ENCODE peak calls at places on chromosomes 3 and 15, in six cellular contexts. One of them, this sample, is unnamed. For H3K4me1, the result is how much of the 10 kb centered on the place peaks cover.

GRCh38 chr15:71687902-71688508 is 122.3 kb upstream of the NR2E3 start:
- DNase-seq in colonic mucosa: no peak
- DNase-seq in GM23248: peak
- DNase-seq in upper lobe of right lung: no peak
- DNase-seq in naive thymus-derived CD4-positive, alpha-beta T cell: no peak
- DNase-seq in lower lobe of right lung: no peak
- DNase-seq in this sample: no peak

GRCh38 chr15:44735482-44736260 is 657 bp upstream of the TRIM69 start:
- DNase-seq in colonic mucosa: peak
- DNase-seq in GM23248: peak
- DNase-seq in upper lobe of right lung: no peak
- DNase-seq in naive thymus-derived CD4-positive, alpha-beta T cell: no peak
- DNase-seq in lower lobe of right lung: no peak
- DNase-seq in this sample: no peak

GRCh38 chr3:159378391-159378790 is 576.5 kb downstream of the MFSD1 start:
- DNase-seq in colonic mucosa: no peak
- DNase-seq in GM23248: no peak
- DNase-seq in upper lobe of right lung: no peak
- DNase-seq in naive thymus-derived CD4-positive, alpha-beta T cell: no peak
- DNase-seq in lower lobe of right lung: no peak
- DNase-seq in this sample: no peak

GRCh38 chr15:67240235-67241131 is 14.0 kb downstream of the AAGAB start:
- DNase-seq in colonic mucosa: no peak
- DNase-seq in GM23248: peak
- DNase-seq in upper lobe of right lung: no peak
- DNase-seq in naive thymus-derived CD4-positive, alpha-beta T cell: no peak
- DNase-seq in lower lobe of right lung: no peak
- DNase-seq in this sample: no peak

GRCh38 chr3:145191543-145191942 is 969.4 kb downstream of the PLOD2 start:
- DNase-seq in colonic mucosa: no peak
- DNase-seq in GM23248: no peak
- DNase-seq in upper lobe of right lung: no peak
- DNase-seq in naive thymus-derived CD4-positive, alpha-beta T cell: no peak
- DNase-seq in lower lobe of right lung: no peak
- DNase-seq in this sample: no peak

GRCh38 chr3:71579934-71580318 is 3.6 kb downstream of the FOXP1 start:
- DNase-seq in colonic mucosa: peak
- DNase-seq in GM23248: peak
- DNase-seq in upper lobe of right lung: no peak
- DNase-seq in naive thymus-derived CD4-positive, alpha-beta T cell: no peak
- DNase-seq in lower lobe of right lung: no peak
- DNase-seq in this sample: no peak

GRCh38 chr3:149377408-149378111 is at the start of gene TM4SF1:
- DNase-seq in colonic mucosa: peak
- DNase-seq in GM23248: peak
- DNase-seq in upper lobe of right lung: peak
- DNase-seq in naive thymus-derived CD4-positive, alpha-beta T cell: no peak
- DNase-seq in lower lobe of right lung: peak
- DNase-seq in this sample: peak

GRCh38 chr3:169354774-169355501 is 308.6 kb downstream of the MECOM start:
- DNase-seq in colonic mucosa: no peak
- DNase-seq in GM23248: no peak
- DNase-seq in upper lobe of right lung: no peak
- DNase-seq in naive thymus-derived CD4-positive, alpha-beta T cell: no peak
- DNase-seq in lower lobe of right lung: no peak
- DNase-seq in this sample: no peak

GRCh38 chr15:81781316-81781868 is 264.4 kb downstream of the MEX3B start:
- DNase-seq in colonic mucosa: no peak
- DNase-seq in GM23248: no peak
- DNase-seq in upper lobe of right lung: no peak
- DNase-seq in naive thymus-derived CD4-positive, alpha-beta T cell: no peak
- DNase-seq in lower lobe of right lung: no peak
- DNase-seq in this sample: no peak

GRCh38 chr3:125109541-125109925 is 53.7 kb upstream of the HEG1 start:
- DNase-seq in colonic mucosa: no peak
- DNase-seq in GM23248: no peak
- DNase-seq in upper lobe of right lung: no peak
- DNase-seq in naive thymus-derived CD4-positive, alpha-beta T cell: no peak
- DNase-seq in lower lobe of right lung: no peak
- DNase-seq in this sample: no peak

GRCh38 chr3:143567823-143568222 is 280.4 kb downstream of the SLC9A9 start:
- DNase-seq in colonic mucosa: no peak
- DNase-seq in GM23248: no peak
- DNase-seq in upper lobe of right lung: no peak
- DNase-seq in naive thymus-derived CD4-positive, alpha-beta T cell: no peak
- DNase-seq in lower lobe of right lung: no peak
- DNase-seq in this sample: no peak

GRCh38 chr3:181302960-181303359 is 313.4 kb upstream of the DNAJC19 start:
- DNase-seq in colonic mucosa: no peak
- DNase-seq in GM23248: no peak
- DNase-seq in upper lobe of right lung: no peak
- DNase-seq in naive thymus-derived CD4-positive, alpha-beta T cell: no peak
- DNase-seq in lower lobe of right lung: no peak
- DNase-seq in this sample: no peak

GRCh38 chr3:32934150-32934742 is 17.2 kb upstream of the CCR4 start:
- DNase-seq in colonic mucosa: peak
- DNase-seq in GM23248: peak
- DNase-seq in upper lobe of right lung: peak
- DNase-seq in naive thymus-derived CD4-positive, alpha-beta T cell: no peak
- DNase-seq in lower lobe of right lung: no peak
- DNase-seq in this sample: no peak

GRCh38 chr15:90103669-90104329 is 1.5 kb upstream of the IDH2 start:
- DNase-seq in colonic mucosa: peak
- DNase-seq in GM23248: no peak
- DNase-seq in upper lobe of right lung: no peak
- DNase-seq in naive thymus-derived CD4-positive, alpha-beta T cell: no peak
- DNase-seq in lower lobe of right lung: no peak
- DNase-seq in this sample: no peak

GRCh38 chr3:119937229-119937628 is 155.3 kb downstream of the NR1I2 start:
- DNase-seq in colonic mucosa: no peak
- DNase-seq in GM23248: no peak
- DNase-seq in upper lobe of right lung: no peak
- DNase-seq in naive thymus-derived CD4-positive, alpha-beta T cell: no peak
- DNase-seq in lower lobe of right lung: no peak
- DNase-seq in this sample: no peak

GRCh38 chr3:42752961-42753360 is 20.1 kb downstream of the CCDC13 start:
- DNase-seq in colonic mucosa: no peak
- DNase-seq in GM23248: no peak
- DNase-seq in upper lobe of right lung: no peak
- DNase-seq in naive thymus-derived CD4-positive, alpha-beta T cell: no peak
- DNase-seq in lower lobe of right lung: no peak
- DNase-seq in this sample: no peak

DNA sequence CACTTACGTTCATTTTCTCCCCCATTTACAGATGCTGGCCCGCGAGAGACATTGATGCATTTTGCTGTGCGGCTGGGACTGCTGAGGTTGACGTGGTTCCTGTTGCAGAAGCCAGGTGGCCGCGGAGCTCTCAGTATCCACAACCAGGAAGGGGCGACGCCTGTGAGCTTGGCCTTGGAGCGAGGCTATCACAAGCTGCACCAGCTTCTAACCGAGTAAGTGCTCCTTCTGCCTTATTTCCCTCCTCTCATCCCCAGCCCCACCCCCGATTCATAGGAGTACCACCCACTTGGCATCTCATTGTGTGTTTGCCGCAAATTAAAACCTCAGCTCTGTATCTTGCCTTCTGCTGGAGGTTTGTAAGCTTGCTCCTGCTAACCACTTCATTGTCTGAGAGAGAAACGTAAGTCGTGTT is 163.3 kb downstream of the AKAP13 start:
- DNase-seq in colonic mucosa: peak
- DNase-seq in GM23248: no peak
- DNase-seq in upper lobe of right lung: peak
- DNase-seq in naive thymus-derived CD4-positive, alpha-beta T cell: peak
- DNase-seq in lower lobe of right lung: peak
- DNase-seq in this sample: no peak
- H3K4me1 ChIP-seq in colonic mucosa: under half
- H3K4me1 ChIP-seq in GM23248: under half
- H3K4me1 ChIP-seq in upper lobe of right lung: half or more
- H3K4me1 ChIP-seq in naive thymus-derived CD4-positive, alpha-beta T cell: under half
- H3K4me1 ChIP-seq in lower lobe of right lung: half or more
- H3K4me1 ChIP-seq in this sample: under half

GRCh38 chr15:85011210-85011571 is 29.5 kb downstream of the PDE8A start:
- DNase-seq in colonic mucosa: no peak
- DNase-seq in GM23248: no peak
- DNase-seq in upper lobe of right lung: no peak
- DNase-seq in naive thymus-derived CD4-positive, alpha-beta T cell: no peak
- DNase-seq in lower lobe of right lung: no peak
- DNase-seq in this sample: no peak
- H3K4me3 ChIP-seq in colonic mucosa: no peak
- H3K4me3 ChIP-seq in GM23248: no peak
- H3K4me3 ChIP-seq in upper lobe of right lung: no peak
- H3K4me3 ChIP-seq in naive thymus-derived CD4-positive, alpha-beta T cell: no peak
- H3K4me3 ChIP-seq in lower lobe of right lung: no peak
- H3K4me3 ChIP-seq in this sample: no peak

GRCh38 chr3:136189859-136190617 is 6.1 kb downstream of the MSL2 start:
- DNase-seq in colonic mucosa: no peak
- DNase-seq in GM23248: no peak
- DNase-seq in upper lobe of right lung: no peak
- DNase-seq in naive thymus-derived CD4-positive, alpha-beta T cell: no peak
- DNase-seq in lower lobe of right lung: no peak
- DNase-seq in this sample: no peak
- H3K27ac ChIP-seq in colonic mucosa: no peak
- H3K27ac ChIP-seq in GM23248: no peak
- H3K27ac ChIP-seq in upper lobe of right lung: no peak
- H3K27ac ChIP-seq in naive thymus-derived CD4-positive, alpha-beta T cell: no peak
- H3K27ac ChIP-seq in lower lobe of right lung: no peak
- H3K27ac ChIP-seq in this sample: no peak

GRCh38 chr15:57038040-57038439 is 119.6 kb downstream of the TCF12 start:
- DNase-seq in colonic mucosa: no peak
- DNase-seq in GM23248: no peak
- DNase-seq in upper lobe of right lung: no peak
- DNase-seq in naive thymus-derived CD4-positive, alpha-beta T cell: no peak
- DNase-seq in lower lobe of right lung: no peak
- DNase-seq in this sample: no peak
- H3K4me1 ChIP-seq in colonic mucosa: under half
- H3K4me1 ChIP-seq in GM23248: under half
- H3K4me1 ChIP-seq in upper lobe of right lung: under half
- H3K4me1 ChIP-seq in naive thymus-derived CD4-positive, alpha-beta T cell: under half
- H3K4me1 ChIP-seq in lower lobe of right lung: under half
- H3K4me1 ChIP-seq in this sample: under half

DNA sequence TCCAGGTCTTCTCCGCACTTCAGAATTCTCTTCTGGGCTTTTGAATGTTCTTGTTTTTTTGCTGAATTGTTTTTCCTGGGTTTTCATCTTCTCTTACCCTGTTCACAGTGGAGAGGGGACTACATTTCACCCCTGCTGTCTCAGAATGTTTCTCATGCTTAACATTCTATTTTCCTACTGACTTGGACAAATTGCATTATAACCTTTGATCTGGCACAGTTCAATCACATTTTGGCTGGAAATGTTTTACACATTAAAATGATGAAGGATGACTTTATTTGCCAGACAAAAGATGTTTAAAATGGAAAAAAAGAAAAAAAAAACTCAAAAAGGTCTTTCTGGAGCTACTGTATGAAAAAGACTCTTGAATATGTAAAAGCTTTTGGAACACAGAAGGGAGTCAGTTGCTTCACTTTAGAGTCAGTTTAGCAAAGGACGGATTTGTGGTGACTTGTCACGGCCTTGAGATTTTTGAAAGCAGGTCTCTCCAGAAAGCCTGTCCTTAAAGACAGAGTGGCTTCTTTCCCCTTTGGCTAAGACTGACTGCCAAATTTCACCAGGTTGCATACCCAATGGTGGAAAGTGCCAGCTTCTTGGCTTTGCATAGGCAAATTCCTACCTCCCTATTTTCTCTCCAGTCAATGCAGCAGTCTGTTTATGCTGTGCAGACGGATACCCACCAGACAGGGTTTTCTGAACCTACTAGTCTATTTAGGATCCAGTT is 401.0 kb upstream of the TBL1XR1 start:
- DNase-seq in colonic mucosa: no peak
- DNase-seq in GM23248: no peak
- DNase-seq in upper lobe of right lung: no peak
- DNase-seq in naive thymus-derived CD4-positive, alpha-beta T cell: no peak
- DNase-seq in lower lobe of right lung: no peak
- DNase-seq in this sample: no peak
- H3K4me3 ChIP-seq in colonic mucosa: no peak
- H3K4me3 ChIP-seq in GM23248: no peak
- H3K4me3 ChIP-seq in upper lobe of right lung: no peak
- H3K4me3 ChIP-seq in naive thymus-derived CD4-positive, alpha-beta T cell: peak
- H3K4me3 ChIP-seq in lower lobe of right lung: no peak
- H3K4me3 ChIP-seq in this sample: no peak

GRCh38 chr15:78327442-78327841 is 12.7 kb upstream of the CRABP1 start:
- DNase-seq in colonic mucosa: no peak
- DNase-seq in GM23248: peak
- DNase-seq in upper lobe of right lung: no peak
- DNase-seq in naive thymus-derived CD4-positive, alpha-beta T cell: no peak
- DNase-seq in lower lobe of right lung: no peak
- DNase-seq in this sample: no peak
- H3K27ac ChIP-seq in colonic mucosa: no peak
- H3K27ac ChIP-seq in GM23248: no peak
- H3K27ac ChIP-seq in upper lobe of right lung: no peak
- H3K27ac ChIP-seq in naive thymus-derived CD4-positive, alpha-beta T cell: no peak
- H3K27ac ChIP-seq in lower lobe of right lung: no peak
- H3K27ac ChIP-seq in this sample: no peak

GRCh38 chr3:14274999-14275961 is 96.7 kb downstream of the LSM3 start:
- DNase-seq in colonic mucosa: no peak
- DNase-seq in GM23248: no peak
- DNase-seq in upper lobe of right lung: no peak
- DNase-seq in naive thymus-derived CD4-positive, alpha-beta T cell: no peak
- DNase-seq in lower lobe of right lung: no peak
- DNase-seq in this sample: no peak
- H3K4me1 ChIP-seq in colonic mucosa: under half
- H3K4me1 ChIP-seq in GM23248: under half
- H3K4me1 ChIP-seq in upper lobe of right lung: under half
- H3K4me1 ChIP-seq in naive thymus-derived CD4-positive, alpha-beta T cell: under half
- H3K4me1 ChIP-seq in lower lobe of right lung: under half
- H3K4me1 ChIP-seq in this sample: under half

GRCh38 chr3:186821429-186822367 is 15.4 kb upstream of the RFC4 start:
- DNase-seq in colonic mucosa: no peak
- DNase-seq in GM23248: peak
- DNase-seq in upper lobe of right lung: no peak
- DNase-seq in naive thymus-derived CD4-positive, alpha-beta T cell: no peak
- DNase-seq in lower lobe of right lung: no peak
- DNase-seq in this sample: no peak
- H3K4me3 ChIP-seq in colonic mucosa: no peak
- H3K4me3 ChIP-seq in GM23248: peak
- H3K4me3 ChIP-seq in upper lobe of right lung: no peak
- H3K4me3 ChIP-seq in naive thymus-derived CD4-positive, alpha-beta T cell: no peak
- H3K4me3 ChIP-seq in lower lobe of right lung: no peak
- H3K4me3 ChIP-seq in this sample: no peak

GRCh38 chr15:50187525-50187924 is 5.5 kb downstream of the SLC27A2 start:
- DNase-seq in colonic mucosa: no peak
- DNase-seq in GM23248: no peak
- DNase-seq in upper lobe of right lung: no peak
- DNase-seq in naive thymus-derived CD4-positive, alpha-beta T cell: no peak
- DNase-seq in lower lobe of right lung: no peak
- DNase-seq in this sample: no peak

GRCh38 chr15:50186090-50186489 is 4.1 kb downstream of the SLC27A2 start:
- DNase-seq in colonic mucosa: no peak
- DNase-seq in GM23248: no peak
- DNase-seq in upper lobe of right lung: no peak
- DNase-seq in naive thymus-derived CD4-positive, alpha-beta T cell: no peak
- DNase-seq in lower lobe of right lung: no peak
- DNase-seq in this sample: no peak

GRCh38 chr15:50189630-50190029 is 7.6 kb downstream of the SLC27A2 start:
- DNase-seq in colonic mucosa: no peak
- DNase-seq in GM23248: no peak
- DNase-seq in upper lobe of right lung: no peak
- DNase-seq in naive thymus-derived CD4-positive, alpha-beta T cell: no peak
- DNase-seq in lower lobe of right lung: no peak
- DNase-seq in this sample: no peak

GRCh38 chr15:50186752-50187151 is 4.8 kb downstream of the SLC27A2 start:
- DNase-seq in colonic mucosa: no peak
- DNase-seq in GM23248: no peak
- DNase-seq in upper lobe of right lung: no peak
- DNase-seq in naive thymus-derived CD4-positive, alpha-beta T cell: no peak
- DNase-seq in lower lobe of right lung: no peak
- DNase-seq in this sample: no peak

GRCh38 chr15:50187997-50188396 is 6.0 kb downstream of the SLC27A2 start:
- DNase-seq in colonic mucosa: no peak
- DNase-seq in GM23248: no peak
- DNase-seq in upper lobe of right lung: no peak
- DNase-seq in naive thymus-derived CD4-positive, alpha-beta T cell: no peak
- DNase-seq in lower lobe of right lung: no peak
- DNase-seq in this sample: no peak
- H3K27ac ChIP-seq in colonic mucosa: no peak
- H3K27ac ChIP-seq in GM23248: no peak
- H3K27ac ChIP-seq in upper lobe of right lung: no peak
- H3K27ac ChIP-seq in naive thymus-derived CD4-positive, alpha-beta T cell: no peak
- H3K27ac ChIP-seq in lower lobe of right lung: no peak
- H3K27ac ChIP-seq in this sample: no peak